ENCODE peak calls at places on chromosomes 4 and X, in nine cellular contexts. U is left ventricle myocardium superior, B is bronchial epithelial cell, G is right lobe of liver, F is adrenal gland, D is choroid plexus epithelial cell, A is esophagus squamous epithelium, V is NCI-H2081, E is fibroblast of gingiva. L is an unnamed sample.
A peak's percentile ranks its signal among the peaks of the same experiment; 100 is the strongest.

GRCh38 chrX:2677764-2678163 is 13.3 kb upstream of the CD99 start:
- DNase-seq in U (peak; percentile 85), B (peak; percentile 92), G (no peak), F (peak; percentile 92), D (peak; percentile 97), A (no peak), V (no peak), E (peak; percentile 98), L (peak; percentile 99)

GRCh38 chr4:142815834-142816233 is 30.3 kb downstream of the INPP4B start:
- DNase-seq in U (no peak), B (peak; percentile 70), G (no peak), F (no peak), D (peak; percentile 66), A (no peak), V (no peak), E (peak; percentile 83), L (peak; percentile 87)

GRCh38 chr4:26076000-26076587 is 162.1 kb downstream of the SMIM20 start:
- DNase-seq in U (no peak), B (peak; percentile 83), G (no peak), F (peak; percentile 26), D (peak; percentile 61), A (no peak), V (no peak), E (peak; percentile 47), L (peak; percentile 82)

GRCh38 chrX:78125148-78125547 is 14.3 kb downstream of the TAF9B start:
- DNase-seq in U (no peak), B (no peak), G (no peak), F (no peak), D (no peak), A (no peak), V (no peak), E (no peak), L (no peak)

GRCh38 chrX:55163171-55163570 is 57.0 kb upstream of the PAGE5 start:
- DNase-seq in U (no peak), B (no peak), G (no peak), F (no peak), D (no peak), A (no peak), V (no peak), E (no peak), L (no peak)

GRCh38 chr4:38800956-38801450 is 3.6 kb downstream of the TLR1 start:
- DNase-seq in U (no peak), B (peak; percentile 51), G (no peak), F (no peak), D (peak; percentile 70), A (no peak), V (no peak), E (no peak), L (no peak)

GRCh38 chr4:129598582-129598981 is 502.6 kb downstream of the C4orf33 start:
- DNase-seq in U (no peak), B (no peak), G (no peak), F (no peak), D (peak; percentile 7), A (no peak), V (no peak), E (no peak), L (peak; percentile 0)

GRCh38 chr4:113961322-113961698 is 18.1 kb downstream of the ARSJ start:
- DNase-seq in U (no peak), B (peak; percentile 65), G (no peak), F (no peak), D (peak; percentile 90), A (no peak), V (peak; percentile 70), E (peak; percentile 79), L (peak; percentile 77)

GRCh38 chr4:109998867-109999303 is 86.2 kb downstream of the EGF start:
- DNase-seq in U (no peak), B (peak; percentile 65), G (no peak), F (no peak), D (peak; percentile 71), A (no peak), V (peak; percentile 55), E (peak; percentile 43), L (peak; percentile 38)

GRCh38 chrX:154735695-154736393 is 15.0 kb downstream of the GAB3 start:
- DNase-seq in U (peak; percentile 80), B (peak; percentile 80), G (no peak), F (no peak), D (peak; percentile 92), A (no peak), V (no peak), E (peak; percentile 87), L (peak; percentile 91)

GRCh38 chrX:68508799-68509198 is 9.9 kb downstream of the YIPF6 start:
- DNase-seq in U (no peak), B (peak; percentile 27), G (no peak), F (no peak), D (peak; percentile 29), A (no peak), V (no peak), E (peak; percentile 1), L (no peak)

GRCh38 chr4:26088433-26088928 is 174.5 kb downstream of the SMIM20 start:
- DNase-seq in U (no peak), B (peak; percentile 95), G (no peak), F (no peak), D (peak; percentile 65), A (no peak), V (no peak), E (peak; percentile 95), L (peak; percentile 90)

GRCh38 chr4:3801521-3801920 is 35.3 kb downstream of the ADRA2C start:
- DNase-seq in U (no peak), B (no peak), G (no peak), F (no peak), D (no peak), A (no peak), V (no peak), E (no peak), L (no peak)

GRCh38 chr4:123939621-123940020 is 543.0 kb downstream of the SPRY1 start:
- DNase-seq in U (no peak), B (peak; percentile 85), G (no peak), F (no peak), D (peak; percentile 87), A (no peak), V (peak; percentile 2), E (peak; percentile 53), L (peak; percentile 68)

GRCh38 chr4:75081561-75081960 is 148.6 kb downstream of the PARM1 start:
- DNase-seq in U (no peak), B (peak; percentile 57), G (no peak), F (no peak), D (no peak), A (no peak), V (no peak), E (no peak), L (no peak)

GRCh38 chrX:17039826-17040225 is 93.4 kb downstream of the REPS2 start:
- DNase-seq in U (no peak), B (no peak), G (no peak), F (no peak), D (peak; percentile 71), A (no peak), V (no peak), E (peak; percentile 62), L (no peak)

GRCh38 chr4:69122476-69122875 is 26.2 kb downstream of the UGT2B7 start:
- DNase-seq in U (no peak), B (no peak), G (no peak), F (no peak), D (no peak), A (no peak), V (no peak), E (no peak), L (no peak)

GRCh38 chr4:7535619-7536018 is 100.9 kb upstream of the PSAPL1 start:
- DNase-seq in U (no peak), B (no peak), G (no peak), F (no peak), D (no peak), A (no peak), V (no peak), E (no peak), L (no peak)

GRCh38 chr4:86586160-86586572 is 7.9 kb upstream of the PTPN13 start:
- DNase-seq in U (no peak), B (peak; percentile 97), G (no peak), F (no peak), D (no peak), A (no peak), V (no peak), E (no peak), L (peak; percentile 49)

GRCh38 chrX:12872741-12873140 is 5.9 kb downstream of the TLR7 start:
- DNase-seq in U (no peak), B (no peak), G (no peak), F (no peak), D (no peak), A (no peak), V (no peak), E (no peak), L (no peak)

GRCh38 chrX:22399793-22400192 is 127.1 kb downstream of the CBLL2 start:
- DNase-seq in U (no peak), B (peak; percentile 86), G (no peak), F (no peak), D (no peak), A (no peak), V (no peak), E (no peak), L (peak; percentile 36)

GRCh38 chr4:78954048-78954666 is 14.9 kb upstream of the PAQR3 start:
- DNase-seq in U (no peak), B (peak; percentile 20), G (no peak), F (no peak), D (peak; percentile 50), A (no peak), V (peak; percentile 59), E (no peak), L (no peak)

GRCh38 chr4:24722026-24722568 is 73.3 kb upstream of the SOD3 start:
- DNase-seq in U (no peak), B (no peak), G (no peak), F (no peak), D (no peak), A (no peak), V (no peak), E (no peak), L (no peak)

GRCh38 chr4:3372933-3373465 is 68.8 kb upstream of the HGFAC start:
- DNase-seq in U (peak; percentile 77), B (no peak), G (peak; percentile 78), F (peak; percentile 81), D (no peak), A (no peak), V (no peak), E (no peak), L (no peak)

GRCh38 chr4:186015212-186015817 is 53.6 kb upstream of the TLR3 start:
- DNase-seq in U (peak; percentile 52), B (no peak), G (no peak), F (no peak), D (no peak), A (no peak), V (no peak), E (no peak), L (no peak)

GRCh38 chrX:10904220-10904619 is 206.9 kb upstream of the HCCS start:
- DNase-seq in U (no peak), B (peak; percentile 4), G (no peak), F (no peak), D (no peak), A (no peak), V (no peak), E (peak; percentile 34), L (peak; percentile 60)

GRCh38 chr4:78656968-78657445 is 105.4 kb downstream of the ANXA3 start:
- DNase-seq in U (no peak), B (no peak), G (no peak), F (peak; percentile 43), D (no peak), A (no peak), V (no peak), E (no peak), L (no peak)

GRCh38 chr4:10806993-10807645 is 122.6 kb upstream of the CLNK start:
- DNase-seq in U (no peak), B (no peak), G (no peak), F (no peak), D (no peak), A (no peak), V (no peak), E (no peak), L (no peak)

GRCh38 chr4:80006935-80007744 is 65.9 kb downstream of the ANTXR2 start:
- DNase-seq in U (no peak), B (peak; percentile 43), G (no peak), F (no peak), D (peak; percentile 90), A (no peak), V (no peak), E (peak; percentile 44), L (peak; percentile 30)

GRCh38 chr4:25670991-25671390 is 15.3 kb downstream of the SLC34A2 start:
- DNase-seq in U (no peak), B (no peak), G (no peak), F (no peak), D (no peak), A (no peak), V (no peak), E (no peak), L (no peak)

GRCh38 chrX:48802089-48802812 is 384 bp downstream of the HDAC6 start:
- DNase-seq in U (peak; percentile 84), B (peak; percentile 71), G (peak; percentile 90), F (peak; percentile 89), D (peak; percentile 85), A (peak; percentile 57), V (peak; percentile 81), E (peak; percentile 70), L (peak; percentile 63)

L was measured in foreskin fibroblast.